ENCODE peak calls at places on chromosomes 11 and 22, in four cellular contexts. H is ovary, D is sigmoid colon, X is K562. W is an unnamed sample.

GRCh38 chr22:16949561-16949960 is 58.5 kb downstream of the GAB4 start:
- DNase-seq in H (no peak), D (no peak), X (no peak), W (no peak)

GRCh38 chr11:74695705-74696280 is 35.4 kb downstream of the CHRDL2 start:
- DNase-seq in H (no peak), D (no peak), X (no peak), W (no peak)

GRCh38 chr22:26667140-26667539 is 9.8 kb downstream of the MIAT start:
- DNase-seq in H (no peak), D (no peak), X (no peak), W (no peak)

GRCh38 chr11:108286369-108286768 is 63.5 kb downstream of the ATM start:
- DNase-seq in H (no peak), D (no peak), X (peak; percentile 27), W (no peak)

GRCh38 chr22:37803195-37803635 is 4.5 kb upstream of the GCAT start:
- DNase-seq in H (no peak), D (no peak), X (peak; percentile 93), W (no peak)

GRCh38 chr11:134901536-134901935 is 489.5 kb upstream of the B3GAT1 start:
- DNase-seq in H (no peak), D (no peak), X (no peak), W (no peak)

GRCh38 chr11:126397016-126397415 is 41.5 kb downstream of the ST3GAL4 start:
- DNase-seq in H (no peak), D (no peak), X (no peak), W (peak; percentile 5)

GRCh38 chr22:37186997-37187522 is 987 bp downstream of the C1QTNF6 start:
- DNase-seq in H (no peak), D (peak; percentile 48), X (no peak), W (no peak)

GRCh38 chr22:37690901-37691504 is 4.9 kb downstream of the NOL12 start:
- DNase-seq in H (no peak), D (no peak), X (no peak), W (no peak)

GRCh38 chr22:44355688-44356070 is 42.9 kb upstream of the SHISAL1 start:
- DNase-seq in H (peak; percentile 27), D (peak; percentile 59), X (no peak), W (no peak)

GRCh38 chr11:46617451-46618314 is at the start of gene ATG13:
- DNase-seq in H (peak; percentile 81), D (peak; percentile 87), X (peak; percentile 88), W (peak; percentile 73)

GRCh38 chr11:46612326-46612725 is 4.7 kb downstream of the HARBI1 start:
- DNase-seq in H (no peak), D (no peak), X (no peak), W (no peak)

GRCh38 chr11:46618789-46619188 is 1.4 kb downstream of the ATG13 start:
- DNase-seq in H (no peak), D (no peak), X (peak; percentile 50), W (no peak)

GRCh38 chr11:46615756-46616155 is 1.3 kb downstream of the HARBI1 start:
- DNase-seq in H (no peak), D (no peak), X (peak; percentile 29), W (no peak)

GRCh38 chr11:46616551-46617450 is at the start of gene HARBI1:
- DNase-seq in H (peak; percentile 84), D (peak; percentile 91), X (peak; percentile 92), W (peak; percentile 71)
- TF ChIP-seq EP300 in H (no peak), D (no peak), X (peak; percentile 99), W (no peak)

DNA sequence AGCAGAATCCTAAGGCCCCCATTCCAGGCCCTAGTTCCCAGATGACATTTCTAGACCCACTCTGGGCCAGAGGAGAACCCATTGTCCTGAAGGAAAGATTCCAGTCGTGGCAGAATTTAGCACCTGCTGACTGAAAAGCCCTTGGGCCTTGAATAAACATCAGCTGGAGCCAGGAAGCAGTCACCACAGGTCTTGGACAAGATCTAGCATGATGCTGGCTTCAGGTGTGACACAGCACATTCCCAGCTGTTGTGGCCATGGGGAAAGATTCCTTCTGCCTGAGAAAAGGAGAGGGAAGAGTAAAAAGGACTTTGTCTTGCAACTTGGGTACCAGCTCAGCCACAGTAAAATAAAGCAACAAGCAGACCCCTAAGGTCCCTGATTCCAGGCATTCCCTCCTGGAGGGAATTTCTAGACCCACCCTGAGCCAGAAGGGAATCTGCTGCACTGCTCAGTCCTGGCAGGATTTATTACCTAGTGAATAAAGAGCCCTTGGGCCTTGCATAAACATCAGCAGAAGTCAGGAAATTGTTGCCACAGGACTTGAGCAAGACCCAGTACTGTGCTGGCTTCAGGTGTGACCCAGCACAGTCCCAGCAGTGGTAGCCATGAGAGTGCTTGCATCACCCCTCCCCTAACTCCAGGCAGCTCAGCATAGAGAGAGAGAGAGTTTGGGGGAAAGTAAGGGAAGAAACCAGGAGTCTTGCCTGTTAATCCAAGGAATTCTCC is 42.5 kb upstream of the PAMR1 start:
- DNase-seq in H (no peak), D (no peak), X (no peak), W (no peak)
- H3K27ac ChIP-seq in H (no peak overlapping the region), D (no peak overlapping the region), X (no peak overlapping the region), W (no peak overlapping the region)

GRCh38 chr22:24154826-24155225 is 26.5 kb upstream of the SUSD2 start:
- DNase-seq in H (no peak), D (no peak), X (no peak), W (no peak)

GRCh38 chr22:24155597-24156145 is 25.6 kb upstream of the SUSD2 start:
- DNase-seq in H (peak; percentile 85), D (peak; percentile 94), X (no peak), W (peak; percentile 57)

GRCh38 chr22:24156146-24156914 is 25.0 kb upstream of the SUSD2 start:
- DNase-seq in H (no peak), D (no peak), X (no peak), W (no peak)

GRCh38 chr22:24157783-24158170 is 23.5 kb upstream of the SUSD2 start:
- DNase-seq in H (no peak), D (no peak), X (no peak), W (no peak)

DNA sequence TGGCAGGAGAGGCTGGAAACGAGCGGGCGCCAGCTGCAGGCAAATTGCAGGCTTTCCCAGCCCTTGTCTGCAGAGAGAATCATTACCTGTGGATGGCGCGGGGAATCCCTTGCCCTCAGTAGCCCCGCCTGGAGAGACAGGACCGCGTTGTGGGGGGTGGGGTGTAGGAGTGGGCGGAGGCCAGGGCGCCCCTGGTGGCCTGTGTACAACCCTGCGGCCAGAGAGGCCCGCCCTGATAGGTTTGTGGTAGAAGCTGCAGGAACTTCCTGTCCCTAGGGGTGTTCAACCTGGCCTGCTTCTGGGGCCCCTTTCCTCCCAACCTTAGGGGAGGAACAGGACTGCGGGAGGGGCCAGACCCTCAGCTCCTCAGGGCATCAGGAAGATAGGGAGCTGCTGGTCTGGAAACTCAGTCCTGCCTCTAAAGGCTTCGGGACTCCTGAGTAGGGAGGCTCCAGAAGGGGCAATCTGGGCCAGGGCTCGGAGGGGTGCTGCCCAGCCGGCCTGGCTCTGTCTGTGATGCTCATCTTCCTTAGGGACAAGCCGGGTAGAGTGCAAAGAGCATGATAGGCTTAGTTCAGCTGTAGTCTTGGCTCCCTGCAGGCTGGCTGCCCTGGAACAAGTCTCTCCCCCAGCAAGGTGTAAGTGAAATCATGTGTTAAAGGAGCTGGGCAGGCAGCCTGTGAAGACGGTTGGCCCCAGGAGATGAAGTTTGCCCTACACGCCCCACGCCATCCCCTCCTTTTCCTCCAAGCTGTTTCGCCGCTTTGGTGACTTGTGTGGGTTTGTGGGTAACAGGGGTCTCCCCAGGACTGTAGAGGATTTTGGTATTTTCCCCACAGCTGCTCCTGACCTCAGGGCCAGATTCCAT is 24.1 kb upstream of the SUSD2 start:
- DNase-seq in H (peak; percentile 80), D (peak; percentile 93), X (peak; percentile 84), W (peak; percentile 63)
- TF ChIP-seq POLR2A in H (no peak), D (no peak), X (no peak), W (no peak)

GRCh38 chr11:64845125-64845735 is 777 bp upstream of the CDC42BPG start:
- DNase-seq in H (no peak), D (no peak), X (peak; percentile 49), W (no peak)

GRCh38 chr11:64848779-64849599 is 4.5 kb upstream of the CDC42BPG start:
- DNase-seq in H (no peak), D (no peak), X (peak; percentile 33), W (no peak)

GRCh38 chr11:64848214-64848778 is 3.8 kb upstream of the CDC42BPG start:
- DNase-seq in H (no peak), D (no peak), X (peak; percentile 30), W (no peak)

GRCh38 chr11:64844330-64845124 is at the start of gene CDC42BPG:
- DNase-seq in H (peak; percentile 66), D (no peak), X (peak; percentile 89), W (no peak)

DNA sequence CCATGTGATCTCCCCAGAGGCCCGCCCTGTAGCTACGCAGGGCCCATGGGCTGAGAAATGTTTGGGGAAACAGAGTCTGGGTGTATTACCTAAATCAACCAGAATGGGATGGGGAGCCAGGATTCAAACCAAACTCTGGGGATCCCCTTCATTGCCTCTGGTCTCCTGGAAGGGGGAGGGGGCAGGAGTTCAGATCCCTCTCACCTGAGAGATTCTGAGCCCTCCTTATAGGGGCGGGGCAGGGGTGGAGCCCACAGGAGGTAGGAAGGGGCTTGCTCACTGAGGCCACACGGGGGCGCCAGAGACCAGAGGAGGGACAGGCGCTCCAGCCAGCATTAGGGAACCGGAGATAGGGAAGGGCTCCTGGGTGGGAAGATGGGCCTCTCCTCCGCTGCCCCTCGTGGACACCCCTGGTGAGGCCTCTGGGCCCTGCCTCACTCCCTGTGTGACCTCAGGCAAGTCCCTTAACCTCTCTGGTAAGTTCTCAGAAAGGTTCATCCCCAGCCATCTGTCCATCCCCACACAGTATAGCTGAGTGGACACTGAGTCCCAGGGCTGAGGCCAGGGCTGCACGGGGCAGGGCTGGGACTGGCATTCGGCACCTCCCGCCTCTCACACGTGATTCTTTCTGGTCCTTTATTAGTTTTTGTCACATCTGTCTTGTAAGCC is 2.7 kb upstream of the CDC42BPG start:
- DNase-seq in H (peak; percentile 93), D (peak; percentile 96), X (peak; percentile 96), W (peak; percentile 69)
- TF ChIP-seq EP300 in H (no peak), D (no peak), X (no peak), W (peak; percentile 55)

DNA sequence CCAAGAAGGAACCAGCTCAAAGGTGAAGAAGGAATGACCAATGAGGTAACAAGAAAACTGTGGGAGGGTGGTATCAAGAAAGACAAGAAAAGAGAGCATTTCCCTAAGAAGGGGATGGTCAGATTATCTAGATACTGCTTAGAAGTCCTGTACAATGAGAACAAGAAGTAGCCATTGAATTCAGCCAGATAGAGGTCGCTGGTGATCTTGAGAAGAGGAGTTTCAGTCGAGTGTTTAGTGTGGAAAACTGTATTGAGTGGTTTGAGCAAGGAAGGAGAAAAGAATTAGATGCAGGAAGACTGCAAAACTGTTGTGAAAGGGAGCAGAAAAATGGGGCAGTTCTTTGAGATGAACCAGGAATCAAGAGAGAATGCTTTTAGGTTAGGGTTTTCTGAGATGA is 74.6 kb upstream of the FAT3 start:
- DNase-seq in H (no peak), D (no peak), X (no peak), W (no peak)
- H3K27ac ChIP-seq in H (no peak overlapping the region), D (no peak overlapping the region), X (no peak overlapping the region), W (no peak overlapping the region)

GRCh38 chr22:42994917-42995562 is 19.9 kb downstream of the PACSIN2 start:
- DNase-seq in H (peak; percentile 61), D (peak; percentile 88), X (no peak), W (peak; percentile 59)
- TF ChIP-seq POLR2A in H (no peak), D (peak; percentile 69), X (no peak), W (no peak)